ENCODE peak calls at places on chromosomes 16 and 17, in eight cellular contexts. J is H9, X is A549, I is breast epithelium, T is Peyer's patch, H is body of pancreas, Y is spleen, P is prostate gland. G is an unnamed sample.

GRCh38 chr17:18977646-18978045 is 25.7 kb downstream of the SLC5A10 start:
- DNase-seq in J (no peak), X (no peak), I (no peak), T (no peak), H (no peak), Y (no peak), P (no peak), G (no peak)

GRCh38 chr16:69823831-69824563 is 61.9 kb downstream of the WWP2 start:
- DNase-seq in J (no peak), X (no peak), I (no peak), T (peak), H (peak), Y (peak), P (no peak), G (peak)

GRCh38 chr16:14465799-14466198 is 164.3 kb downstream of the PARN start:
- DNase-seq in J (no peak), X (no peak), I (no peak), T (no peak), H (no peak), Y (no peak), P (no peak), G (no peak)

GRCh38 chr16:28491080-28491969 is 549 bp downstream of the CLN3 start:
- DNase-seq in J (peak), X (peak), I (no peak), T (peak), H (peak), Y (peak), P (peak), G (peak)

GRCh38 chr17:12665263-12666210 is at the start of gene MYOCD:
- DNase-seq in J (peak), X (peak), I (no peak), T (no peak), H (no peak), Y (no peak), P (no peak), G (no peak)

GRCh38 chr17:8922451-8922850 is 43.1 kb downstream of the PIK3R5 start:
- DNase-seq in J (no peak), X (no peak), I (no peak), T (no peak), H (no peak), Y (no peak), P (no peak), G (no peak)

GRCh38 chr16:89442990-89443726 is 47.2 kb downstream of the ANKRD11 start:
- DNase-seq in J (no peak), X (peak), I (no peak), T (peak), H (peak), Y (peak), P (peak), G (no peak)

GRCh38 chr17:70139449-70139993 is 29.8 kb upstream of the KCNJ2 start:
- DNase-seq in J (no peak), X (no peak), I (no peak), T (no peak), H (no peak), Y (no peak), P (peak), G (no peak)

GRCh38 chr17:44496815-44497214 is 6.4 kb downstream of the GPATCH8 start:
- DNase-seq in J (no peak), X (no peak), I (no peak), T (no peak), H (no peak), Y (no peak), P (no peak), G (no peak)

GRCh38 chr16:75703341-75703740 is 2.1 kb upstream of the DUXB start:
- DNase-seq in J (no peak), X (no peak), I (no peak), T (no peak), H (no peak), Y (no peak), P (no peak), G (no peak)

GRCh38 chr16:2273484-2273883 is 5.6 kb upstream of the RNPS1 start:
- DNase-seq in J (no peak), X (no peak), I (no peak), T (no peak), H (no peak), Y (no peak), P (no peak), G (no peak)

GRCh38 chr17:33055746-33056145 is 64.1 kb downstream of the SPACA3 start:
- DNase-seq in J (no peak), X (no peak), I (no peak), T (no peak), H (no peak), Y (no peak), P (no peak), G (no peak)

GRCh38 chr17:32831627-32832243 is 45.2 kb downstream of the MYO1D start:
- DNase-seq in J (no peak), X (no peak), I (no peak), T (no peak), H (no peak), Y (no peak), P (no peak), G (no peak)

GRCh38 chr17:64081802-64082799 is 47.8 kb downstream of the ERN1 start:
- DNase-seq in J (no peak), X (peak), I (no peak), T (peak), H (no peak), Y (no peak), P (peak), G (peak)

GRCh38 chr17:45394913-45395568 is 37.6 kb downstream of the ARHGAP27 start:
- DNase-seq in J (peak), X (peak), I (no peak), T (peak), H (peak), Y (peak), P (peak), G (peak)

GRCh38 chr17:57243171-57243622 is 13.1 kb upstream of the MSI2 start:
- DNase-seq in J (peak), X (peak), I (peak), T (peak), H (peak), Y (peak), P (peak), G (peak)

GRCh38 chr17:2194778-2195417 is 108.7 kb downstream of the SMG6 start:
- DNase-seq in J (peak), X (no peak), I (no peak), T (no peak), H (no peak), Y (no peak), P (no peak), G (no peak)

GRCh38 chr17:5226940-5227878 is 7.5 kb downstream of the SCIMP start:
- DNase-seq in J (no peak), X (no peak), I (no peak), T (peak), H (no peak), Y (peak), P (no peak), G (no peak)

GRCh38 chr17:17112628-17113200 is 70.5 kb downstream of the MPRIP start:
- DNase-seq in J (no peak), X (no peak), I (no peak), T (no peak), H (no peak), Y (no peak), P (no peak), G (no peak)

GRCh38 chr16:35306915-35307314 is 1847.5 kb downstream of the TP53TG3F start:
- DNase-seq in J (no peak), X (no peak), I (no peak), T (no peak), H (no peak), Y (no peak), P (peak), G (no peak)

GRCh38 chr16:27628216-27628945 is 78.4 kb downstream of the KATNIP start:
- DNase-seq in J (no peak), X (no peak), I (no peak), T (no peak), H (no peak), Y (no peak), P (no peak), G (no peak)

GRCh38 chr16:51157698-51158097 is 6.6 kb upstream of the SALL1 start:
- DNase-seq in J (no peak), X (no peak), I (no peak), T (no peak), H (no peak), Y (no peak), P (no peak), G (no peak)

GRCh38 chr17:60358611-60359225 is 33.2 kb downstream of the USP32 start:
- DNase-seq in J (no peak), X (no peak), I (no peak), T (no peak), H (no peak), Y (no peak), P (no peak), G (no peak)

GRCh38 chr16:48367443-48368049 is 17.7 kb downstream of the SIAH1 start:
- DNase-seq in J (no peak), X (no peak), I (no peak), T (no peak), H (no peak), Y (no peak), P (no peak), G (no peak)

GRCh38 chr16:88785106-88785924 is at the start of gene PIEZO1:
- DNase-seq in J (no peak), X (peak), I (peak), T (peak), H (peak), Y (peak), P (peak), G (peak)

DNA sequence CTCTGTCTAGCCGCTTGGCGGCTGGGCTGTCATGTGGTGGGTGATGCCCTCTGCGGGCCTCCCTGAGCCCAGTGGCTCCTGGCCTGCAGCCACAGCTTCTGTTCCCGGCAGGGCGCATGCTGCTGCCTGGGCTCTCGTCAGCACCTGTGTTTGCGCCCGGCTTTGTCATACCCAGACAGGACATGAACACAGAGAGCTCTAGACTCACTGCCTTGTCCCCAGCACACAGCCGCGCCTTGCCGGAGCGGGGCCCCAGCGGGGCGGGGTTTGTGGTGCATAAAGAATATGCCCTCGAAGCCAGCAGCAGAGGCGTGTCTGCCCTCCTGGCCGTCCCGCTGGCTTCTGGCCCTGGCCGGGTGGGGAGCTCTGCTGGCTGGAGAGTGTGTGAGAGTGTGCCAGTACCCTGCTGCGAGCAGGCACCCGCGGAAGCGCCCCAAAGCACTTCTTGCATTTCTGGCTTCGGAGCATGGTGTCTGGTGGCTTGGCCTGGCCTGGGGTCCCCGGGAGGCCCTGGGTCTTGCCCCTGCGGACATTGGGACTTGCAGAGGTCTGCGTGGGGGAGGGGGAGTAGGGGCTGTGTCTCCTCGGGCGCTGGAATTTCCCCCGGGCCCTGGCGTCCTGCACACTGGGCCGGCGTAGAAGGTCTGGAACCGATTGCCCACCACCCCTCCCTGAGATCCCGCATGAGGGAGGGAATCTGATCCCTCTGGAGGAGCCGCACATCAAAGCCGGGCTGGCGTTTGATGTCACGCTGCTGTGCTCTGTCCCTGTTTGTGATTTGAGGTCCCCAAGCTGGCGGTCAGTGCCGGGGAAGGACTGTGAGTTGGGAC is 14.5 kb downstream of the ASPSCR1 start:
- DNase-seq in J (peak), X (no peak), I (peak), T (peak), H (peak), Y (no peak), P (peak), G (peak)
- H3K27ac ChIP-seq in J (no peak), X (peak), I (peak), T (peak), H (peak), Y (no peak), P (peak), G (peak)

GRCh38 chr17:75615301-75615700 is 17.9 kb upstream of the SMIM5 start:
- DNase-seq in J (peak), X (no peak), I (no peak), T (no peak), H (no peak), Y (no peak), P (no peak), G (peak)
- TF ChIP-seq CTCF in J (peak), X (peak), I (no peak), T (peak), H (no peak), Y (no peak), P (no peak), G (no peak)

DNA sequence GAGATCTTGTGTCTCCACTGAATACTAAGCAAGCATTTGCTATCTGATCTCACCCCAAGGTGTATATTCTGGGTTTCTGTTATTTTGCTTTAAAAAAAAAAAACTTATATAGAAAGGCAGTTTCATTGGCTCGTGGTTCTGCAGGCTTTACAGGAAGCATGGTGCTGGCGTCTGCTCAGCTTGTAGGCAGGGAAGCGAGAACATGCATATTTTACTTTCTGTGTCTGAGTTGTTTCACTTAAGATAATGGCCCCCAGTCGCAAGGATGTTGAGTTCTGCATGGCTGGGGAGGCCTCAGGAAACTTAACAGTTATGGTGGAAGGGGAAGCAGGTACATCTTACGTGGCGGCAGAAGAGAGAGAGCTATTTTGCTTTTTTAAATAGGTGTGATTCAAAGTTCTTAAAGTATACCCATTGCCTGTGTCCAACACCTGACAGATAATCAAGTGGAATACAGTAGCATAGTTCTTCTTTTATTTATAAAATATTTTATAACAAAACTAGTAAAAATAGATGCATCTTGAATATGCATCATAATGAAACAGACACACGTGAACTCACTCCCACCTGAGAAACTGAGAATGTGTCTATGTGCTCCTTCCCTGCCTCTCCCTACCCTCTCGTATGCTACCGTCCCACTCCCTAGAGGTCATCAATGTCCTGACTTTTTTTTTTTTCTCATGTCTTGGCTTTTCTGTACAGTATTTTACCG is 15.4 kb upstream of the ARHGAP17 start:
- DNase-seq in J (no peak), X (no peak), I (no peak), T (peak), H (no peak), Y (no peak), P (no peak), G (no peak)
- H3K27ac ChIP-seq in J (no peak), X (no peak), I (no peak), T (peak), H (peak), Y (peak), P (no peak), G (no peak)

DNA sequence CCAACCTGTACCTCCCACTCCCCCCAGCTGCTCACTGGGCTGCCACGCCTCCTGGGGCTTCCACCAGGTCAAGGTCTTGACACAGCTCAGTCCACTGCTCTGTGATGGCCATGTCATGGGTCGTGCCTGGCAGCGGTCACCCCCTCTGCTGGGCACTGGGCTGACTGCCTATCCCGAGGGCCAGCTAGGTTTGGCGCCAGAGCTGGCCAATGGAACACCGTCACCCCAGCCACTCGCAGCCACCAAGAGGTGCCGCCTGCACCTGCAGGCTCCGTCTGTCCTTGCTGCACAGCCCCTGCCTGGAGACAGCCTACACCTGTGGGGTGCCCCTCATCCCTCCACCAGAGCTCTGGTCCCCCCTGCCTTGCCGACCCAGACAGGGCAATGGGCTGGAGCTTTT is 4.5 kb upstream of the RAB40C start:
- DNase-seq in J (peak), X (no peak), I (no peak), T (no peak), H (peak), Y (peak), P (no peak), G (peak)
- TF ChIP-seq CTCF in J (no peak), X (no peak), I (no peak), T (peak), H (no peak), Y (no peak), P (no peak), G (no peak)

GRCh38 chr17:78392295-78392694 is 13.8 kb downstream of the PGS1 start:
- DNase-seq in J (no peak), X (no peak), I (no peak), T (no peak), H (no peak), Y (no peak), P (no peak), G (no peak)

GRCh38 chr17:78391051-78391431 is 12.6 kb downstream of the PGS1 start:
- DNase-seq in J (no peak), X (no peak), I (no peak), T (no peak), H (no peak), Y (no peak), P (no peak), G (no peak)

GRCh38 chr17:78390241-78391050 is 12.0 kb downstream of the PGS1 start:
- DNase-seq in J (peak), X (peak), I (no peak), T (no peak), H (no peak), Y (no peak), P (no peak), G (no peak)

GRCh38 chr17:78394209-78394608 is 15.8 kb downstream of the PGS1 start:
- DNase-seq in J (no peak), X (no peak), I (no peak), T (no peak), H (no peak), Y (no peak), P (no peak), G (no peak)

DNA sequence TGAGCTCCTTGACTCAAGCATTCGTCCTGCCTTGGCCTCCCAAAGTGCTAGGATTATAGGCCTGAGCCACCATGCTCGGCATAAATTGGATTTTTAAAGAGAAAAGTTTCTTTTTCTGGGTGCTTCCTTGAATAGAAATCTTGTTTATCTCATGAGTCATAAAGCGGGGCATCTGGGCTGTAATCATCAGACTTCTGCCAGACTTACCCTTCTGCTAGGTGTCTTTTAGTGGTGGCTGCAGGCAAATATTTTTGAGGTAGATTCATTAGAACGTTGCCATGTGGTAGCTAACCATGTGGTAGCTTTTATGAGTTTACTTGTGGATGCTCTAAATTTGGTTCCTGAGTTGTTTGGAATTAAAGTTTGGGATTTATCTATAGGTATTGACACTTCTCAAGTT is 13.4 kb downstream of the PGS1 start:
- DNase-seq in J (no peak), X (no peak), I (no peak), T (no peak), H (no peak), Y (no peak), P (no peak), G (no peak)
- H3K27ac ChIP-seq in J (no peak), X (peak), I (peak), T (no peak), H (no peak), Y (peak), P (no peak), G (peak)

GRCh38 chr17:30969989-30970680 is 704 bp upstream of the RNF135 start:
- DNase-seq in J (peak), X (peak), I (peak), T (peak), H (peak), Y (no peak), P (peak), G (no peak)

GRCh38 chr17:30975042-30975820 is 4.4 kb downstream of the RNF135 start:
- DNase-seq in J (peak), X (no peak), I (peak), T (peak), H (no peak), Y (no peak), P (no peak), G (no peak)

GRCh38 chr17:30970757-30971567 is at the start of gene RNF135:
- DNase-seq in J (peak), X (peak), I (peak), T (peak), H (peak), Y (peak), P (peak), G (peak)
- TF ChIP-seq CTCF in J (peak), X (no peak), I (no peak), T (peak), H (peak), Y (peak), P (peak), G (peak)

GRCh38 chr17:50372222-50372621 is 762 bp downstream of the MRPL27 start:
- DNase-seq in J (no peak), X (no peak), I (no peak), T (no peak), H (no peak), Y (peak), P (no peak), G (no peak)
- H3K27ac ChIP-seq in J (no peak), X (peak), I (peak), T (peak), H (no peak), Y (peak), P (peak), G (peak)

GRCh38 chr16:64008131-64008530 is 1113.7 kb downstream of the CDH11 start:
- DNase-seq in J (no peak), X (no peak), I (no peak), T (no peak), H (no peak), Y (no peak), P (no peak), G (no peak)
- TF ChIP-seq CTCF in J (no peak), X (no peak), I (no peak), T (no peak), H (no peak), Y (no peak), P (no peak), G (no peak)

DNA sequence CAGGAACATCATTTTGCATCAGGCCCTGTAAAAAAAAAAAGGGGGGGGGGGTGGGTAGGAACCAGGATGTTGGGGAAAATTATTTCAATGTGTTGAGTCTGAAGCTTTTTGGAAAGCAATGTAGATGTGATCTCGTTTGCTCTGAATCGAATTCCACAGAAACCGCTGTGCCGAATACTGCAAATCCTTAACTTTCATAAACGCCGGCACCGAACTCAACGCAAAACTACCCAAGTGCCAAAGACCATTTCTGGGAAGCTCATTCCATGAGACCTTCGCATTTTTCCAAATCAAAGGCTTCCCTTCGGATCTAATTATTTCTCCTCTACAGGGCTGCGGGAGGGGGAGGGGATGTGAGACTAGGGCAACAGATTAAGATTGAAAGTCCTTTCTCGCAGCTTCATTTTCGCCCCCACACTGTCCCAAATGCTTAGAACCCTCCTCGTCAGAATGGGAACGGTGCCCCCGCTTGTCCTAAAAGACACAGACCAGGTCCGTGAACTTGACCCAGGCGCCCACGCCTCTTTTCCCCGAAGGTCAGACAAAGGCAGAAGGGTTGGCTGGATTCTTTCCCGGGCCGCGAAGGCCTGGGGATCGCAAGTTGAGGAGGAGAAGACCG is 4.0 kb downstream of the PRAC1 start:
- DNase-seq in J (no peak), X (no peak), I (no peak), T (no peak), H (no peak), Y (no peak), P (peak), G (no peak)
- H3K27ac ChIP-seq in J (no peak), X (no peak), I (no peak), T (no peak), H (no peak), Y (no peak), P (peak), G (no peak)